ENCODE peak calls at places on chromosomes 4 and X, in seven cellular contexts. D, J, O, H, U, G and V are unnamed samples.
A peak's percentile ranks its signal among the peaks of the same experiment; 100 is the strongest.

GRCh38 chr4:97587912-97588311 is 555.4 kb downstream of the STPG2 start:
- DNase-seq in D (no peak), J (no peak), O (peak; percentile 76), H (no peak), U (no peak), G (peak; percentile 4), V (no peak)

GRCh38 chr4:155442267-155443105 is 65.7 kb upstream of the MAP9 start:
- DNase-seq in D (no peak), J (peak; percentile 81), O (peak; percentile 59), H (peak; percentile 70), U (peak; percentile 65), G (peak; percentile 41), V (peak; percentile 19)

GRCh38 chr4:125735107-125735506 is 420.4 kb downstream of the FAT4 start:
- DNase-seq in D (no peak), J (no peak), O (peak; percentile 79), H (peak; percentile 27), U (no peak), G (peak; percentile 95), V (no peak)

GRCh38 chr4:30536231-30536630 is 183.9 kb upstream of the PCDH7 start:
- DNase-seq in D (no peak), J (no peak), O (no peak), H (no peak), U (no peak), G (peak; percentile 44), V (no peak)

GRCh38 chr4:14749910-14750309 is 252.4 kb upstream of the CPEB2 start:
- DNase-seq in D (no peak), J (peak; percentile 50), O (peak; percentile 47), H (no peak), U (no peak), G (peak; percentile 1), V (no peak)

GRCh38 chrX:47204970-47205369 is 11.3 kb downstream of the UBA1 start:
- DNase-seq in D (no peak), J (no peak), O (no peak), H (no peak), U (no peak), G (no peak), V (no peak)

GRCh38 chr4:189059996-189060570 is 880.6 kb upstream of the FRG1 start:
- DNase-seq in D (no peak), J (no peak), O (no peak), H (no peak), U (no peak), G (no peak), V (no peak)

GRCh38 chr4:41012308-41012707 is 202.0 kb downstream of the APBB2 start:
- DNase-seq in D (no peak), J (no peak), O (no peak), H (no peak), U (no peak), G (peak; percentile 44), V (no peak)

GRCh38 chrX:117788339-117788738 is 328.3 kb downstream of the KLHL13 start:
- DNase-seq in D (no peak), J (no peak), O (no peak), H (no peak), U (no peak), G (no peak), V (no peak)

GRCh38 chrX:40130207-40130606 is 32.4 kb upstream of the BCOR start:
- DNase-seq in D (no peak), J (no peak), O (peak; percentile 67), H (no peak), U (no peak), G (peak; percentile 80), V (no peak)

GRCh38 chr4:126627255-126627654 is 1005.5 kb upstream of the INTU start:
- DNase-seq in D (no peak), J (no peak), O (peak; percentile 12), H (no peak), U (no peak), G (no peak), V (no peak)

GRCh38 chrX:137479394-137479793 is 86.5 kb upstream of the ZIC3 start:
- DNase-seq in D (no peak), J (no peak), O (no peak), H (no peak), U (no peak), G (no peak), V (no peak)

GRCh38 chrX:44104699-44105098 is 131.5 kb upstream of the NDP start:
- DNase-seq in D (no peak), J (no peak), O (no peak), H (no peak), U (no peak), G (no peak), V (no peak)

GRCh38 chr4:26854701-26855100 is 5.9 kb upstream of the STIM2 start:
- DNase-seq in D (no peak), J (no peak), O (no peak), H (no peak), U (no peak), G (no peak), V (no peak)

GRCh38 chrX:102883491-102883890 is 53.6 kb upstream of the RAB40AL start:
- DNase-seq in D (no peak), J (no peak), O (peak; percentile 2), H (no peak), U (no peak), G (no peak), V (no peak)

DNA sequence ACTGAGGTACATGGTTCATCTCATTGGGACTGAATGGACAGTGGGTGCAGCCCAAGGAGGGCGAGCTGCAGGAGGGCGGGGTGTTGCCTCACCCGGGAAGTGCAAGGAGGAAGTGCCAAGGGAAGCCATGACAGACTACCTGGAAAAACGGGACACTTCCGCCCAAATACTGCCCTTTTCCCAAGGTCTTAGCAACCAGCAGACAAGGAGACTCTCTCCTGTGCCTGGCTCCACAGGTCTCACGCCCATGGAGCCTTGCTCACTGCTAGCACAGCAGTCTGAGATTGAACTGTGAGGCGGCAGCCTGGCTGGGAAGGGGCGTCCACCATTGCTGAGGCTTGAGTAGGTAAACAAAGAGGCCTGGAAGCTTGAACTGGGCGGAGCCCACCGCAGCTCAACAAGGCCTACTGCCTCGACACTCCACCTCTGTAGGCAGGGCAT is 14.7 kb upstream of the USP53 start:
- DNase-seq in D (no peak), J (no peak), O (no peak), H (no peak), U (no peak), G (no peak), V (no peak)
- H3K4me3 ChIP-seq in D (no peak overlapping the region), J (no peak overlapping the region), O (no peak overlapping the region), H (no peak overlapping the region), U (no peak overlapping the region), G (no peak overlapping the region), V (no peak overlapping the region)

GRCh38 chrX:135421932-135422809 is at the start of gene SMIM10L2A:
- DNase-seq in D (no peak), J (no peak), O (no peak), H (no peak), U (no peak), G (no peak), V (no peak)
- H3K4me3 ChIP-seq in D (peak within 1 kb of the TSS; percentile 59), J (no peak within 1 kb of the TSS), O (peak within 1 kb of the TSS; percentile 37), H (peak within 1 kb of the TSS; percentile 32), U (peak within 1 kb of the TSS; percentile 57), G (peak within 1 kb of the TSS; percentile 23), V (peak within 1 kb of the TSS; percentile 41)

GRCh38 chrX:49197543-49198087 is 2.4 kb downstream of the SYP start:
- DNase-seq in D (no peak), J (no peak), O (no peak), H (no peak), U (no peak), G (no peak), V (no peak)

GRCh38 chrX:49199906-49200771 is at the start of gene SYP:
- DNase-seq in D (peak; percentile 48), J (peak; percentile 91), O (peak; percentile 74), H (peak; percentile 92), U (peak; percentile 87), G (peak; percentile 62), V (peak; percentile 92)

GRCh38 chrX:49199315-49199595 is 738 bp downstream of the SYP start:
- DNase-seq in D (no peak), J (no peak), O (no peak), H (no peak), U (no peak), G (no peak), V (no peak)

GRCh38 chrX:49202022-49202421 is 2.0 kb upstream of the SYP start:
- DNase-seq in D (no peak), J (no peak), O (no peak), H (no peak), U (no peak), G (no peak), V (no peak)

GRCh38 chrX:49198540-49199314 is 1.3 kb downstream of the SYP start:
- DNase-seq in D (no peak), J (no peak), O (no peak), H (no peak), U (no peak), G (no peak), V (no peak)
- H3K4me3 ChIP-seq in D (no peak overlapping the region), J (no peak overlapping the region), O (no peak overlapping the region), H (no peak overlapping the region), U (no peak overlapping the region), G (no peak overlapping the region), V (no peak overlapping the region)

GRCh38 chr4:159384619-159385018 is 281.7 kb downstream of the RAPGEF2 start:
- DNase-seq in D (no peak), J (no peak), O (no peak), H (no peak), U (no peak), G (no peak), V (no peak)

GRCh38 chr4:159384017-159384416 is 281.1 kb downstream of the RAPGEF2 start:
- DNase-seq in D (no peak), J (no peak), O (no peak), H (no peak), U (no peak), G (no peak), V (no peak)

GRCh38 chr4:159383569-159383934 is 280.7 kb downstream of the RAPGEF2 start:
- DNase-seq in D (no peak), J (no peak), O (no peak), H (no peak), U (no peak), G (no peak), V (no peak)

GRCh38 chr4:159386620-159387019 is 283.7 kb downstream of the RAPGEF2 start:
- DNase-seq in D (no peak), J (no peak), O (no peak), H (no peak), U (no peak), G (no peak), V (no peak)

GRCh38 chr4:159382875-159383568 is 280.1 kb downstream of the RAPGEF2 start:
- DNase-seq in D (no peak), J (no peak), O (no peak), H (no peak), U (no peak), G (no peak), V (no peak)
- H3K4me3 ChIP-seq in D (no peak overlapping the region), J (no peak overlapping the region), O (no peak overlapping the region), H (no peak overlapping the region), U (no peak overlapping the region), G (no peak overlapping the region), V (no peak overlapping the region)

GRCh38 chrX:73398185-73398914 is 48.5 kb upstream of the CDX4 start:
- DNase-seq in D (no peak), J (no peak), O (no peak), H (no peak), U (no peak), G (no peak), V (no peak)

GRCh38 chrX:73400136-73400748 is 46.6 kb upstream of the CDX4 start:
- DNase-seq in D (no peak), J (no peak), O (no peak), H (no peak), U (no peak), G (no peak), V (no peak)

GRCh38 chrX:73401591-73402266 is 45.1 kb upstream of the CDX4 start:
- DNase-seq in D (no peak), J (no peak), O (no peak), H (no peak), U (no peak), G (no peak), V (no peak)
- H3K4me3 ChIP-seq in D (no peak overlapping the region), J (no peak overlapping the region), O (no peak overlapping the region), H (no peak overlapping the region), U (no peak overlapping the region), G (no peak overlapping the region), V (no peak overlapping the region)